ENCODE peak calls at places on chromosomes 2 and 18, in eight cellular contexts. Y is DND-41, V is right atrium auricular region, Z is K562, E is kidney, P is IMR-90, B is stomach, X is ovary. M is an unnamed sample.

GRCh38 chr2:54061272-54061671 is 54.1 kb upstream of the ACYP2 start:
- DNase-seq in B (no peak), X (no peak), Z (no peak), V (no peak), E (no peak), Y (no peak), P (no peak), M (no peak)

GRCh38 chr2:8798393-8798792 is 39.0 kb downstream of the KIDINS220 start:
- DNase-seq in X (no peak), B (no peak), Y (no peak), E (no peak), V (no peak), Z (no peak), P (no peak), M (no peak)

GRCh38 chr2:199366406-199366805 is 91.3 kb downstream of the SATB2 start:
- DNase-seq in Z (no peak), Y (no peak), X (no peak), V (no peak), P (peak; percentile 39), E (no peak), B (no peak), M (no peak)

GRCh38 chr2:62478093-62478580 is 27.9 kb downstream of the TMEM17 start:
- DNase-seq in B (no peak), E (no peak), X (no peak), V (no peak), Y (no peak), Z (no peak), P (peak; percentile 24), M (no peak)

GRCh38 chr18:43786893-43787292 is 509.6 kb upstream of the SYT4 start:
- DNase-seq in B (no peak), X (no peak), Z (no peak), P (no peak), E (no peak), V (no peak), Y (no peak), M (no peak)

GRCh38 chr2:113838744-113839444 is 51.0 kb upstream of the ACTR3 start:
- DNase-seq in E (no peak), P (no peak), Y (no peak), V (no peak), B (no peak), X (no peak), Z (no peak), M (no peak)

GRCh38 chr2:27622921-27623384 is 5.9 kb downstream of the CCDC121 start:
- DNase-seq in P (peak; percentile 84), E (no peak), Z (no peak), X (no peak), V (no peak), B (no peak), Y (no peak), M (no peak)

GRCh38 chr2:205566556-205567061 is 115.7 kb upstream of the NRP2 start:
- DNase-seq in E (no peak), V (no peak), X (no peak), B (no peak), Z (no peak), P (peak; percentile 28), Y (no peak), M (no peak)

GRCh38 chr2:230930149-230930780 is 5.2 kb upstream of the GPR55 start:
- DNase-seq in E (no peak), V (no peak), B (no peak), Y (no peak), Z (no peak), P (no peak), X (no peak), M (no peak)

GRCh38 chr18:5295231-5295920 is at the start of gene ZBTB14:
- DNase-seq in Y (peak; percentile 71), V (no peak), E (peak; percentile 87), B (peak; percentile 78), Z (peak; percentile 91), X (peak; percentile 62), P (peak; percentile 54), M (peak; percentile 81)

GRCh38 chr2:150545931-150546330 is 58.5 kb upstream of the RND3 start:
- DNase-seq in V (no peak), E (no peak), Y (no peak), X (no peak), Z (no peak), P (no peak), B (no peak), M (no peak)

GRCh38 chr2:150549381-150549780 is 61.9 kb upstream of the RND3 start:
- DNase-seq in V (no peak), Z (no peak), P (no peak), Y (no peak), B (no peak), E (no peak), X (no peak), M (no peak)

GRCh38 chr2:150552421-150552820 is 65.0 kb upstream of the RND3 start:
- DNase-seq in X (no peak), B (no peak), Y (no peak), P (no peak), Z (no peak), V (no peak), E (no peak), M (no peak)

GRCh38 chr2:150544731-150545130 is 57.3 kb upstream of the RND3 start:
- DNase-seq in Y (no peak), E (no peak), X (no peak), V (no peak), Z (no peak), B (no peak), P (no peak), M (no peak)

DNA sequence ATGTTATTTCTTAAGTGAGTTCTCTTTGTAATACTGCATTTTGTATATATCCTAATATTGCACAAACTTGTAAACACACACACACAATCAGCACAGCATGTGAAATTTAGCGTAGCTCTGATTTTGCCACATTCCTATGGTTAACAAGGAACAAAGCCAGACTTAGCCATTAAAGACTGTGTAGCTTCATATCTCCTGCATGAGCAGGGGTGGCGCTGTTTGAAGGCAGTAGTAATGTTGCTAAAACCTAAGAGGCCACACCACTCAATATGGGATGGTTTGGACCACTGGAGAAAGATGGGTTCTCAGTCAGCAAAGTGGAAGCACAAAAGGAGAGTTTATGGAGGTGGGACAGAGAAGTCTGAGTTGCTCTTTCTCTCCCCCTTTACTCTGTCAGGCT is 61.1 kb upstream of the RND3 start:
- DNase-seq in P (peak; percentile 39), Y (no peak), Z (no peak), B (no peak), V (no peak), E (no peak), X (no peak), M (no peak)
- TF ChIP-seq CTCF in P (peak; percentile 43), Y (peak; percentile 55), Z (peak; percentile 21), B (no peak), V (no peak), E (no peak), X (no peak), M (no peak)

GRCh38 chr2:64862623-64863022 is 126.6 kb upstream of the SLC1A4 start:
- DNase-seq in B (no peak), V (no peak), P (no peak), X (no peak), Z (no peak), Y (no peak), E (no peak), M (no peak)
- H3K4me1 ChIP-seq in B (peaks cover 32% of the 10 kb centered on the region), V (no peaks in the 10 kb centered on the region), P (peaks cover 32% of the 10 kb centered on the region), X (peaks cover 11% of the 10 kb centered on the region), Z (peaks cover 42% of the 10 kb centered on the region), Y (peaks cover 13% of the 10 kb centered on the region), E (peaks cover 23% of the 10 kb centered on the region), M (peaks cover 27% of the 10 kb centered on the region)

GRCh38 chr2:200654823-200655222 is 69.0 kb downstream of the AOX1 start:
- DNase-seq in P (no peak), Z (no peak), X (no peak), V (no peak), B (no peak), E (no peak), Y (no peak), M (no peak)

GRCh38 chr2:200655918-200656580 is 70.2 kb downstream of the AOX1 start:
- DNase-seq in V (no peak), P (peak; percentile 34), X (no peak), E (no peak), B (no peak), Y (no peak), Z (no peak), M (no peak)

GRCh38 chr2:200659410-200659809 is 73.6 kb downstream of the AOX1 start:
- DNase-seq in V (no peak), Y (no peak), P (no peak), Z (no peak), X (no peak), B (no peak), E (no peak), M (no peak)

GRCh38 chr2:200661477-200661876 is 75.7 kb downstream of the AOX1 start:
- DNase-seq in V (no peak), X (no peak), Y (no peak), B (no peak), Z (no peak), P (no peak), E (no peak), M (no peak)

GRCh38 chr2:200658278-200658864 is 72.6 kb downstream of the AOX1 start:
- DNase-seq in B (no peak), P (peak; percentile 10), Z (no peak), X (no peak), Y (no peak), E (no peak), V (no peak), M (no peak)
- TF ChIP-seq CTCF in B (no peak), P (peak; percentile 13), Z (no peak), X (no peak), Y (no peak), E (no peak), V (no peak), M (no peak)

GRCh38 chr18:74456409-74457042 is 582 bp downstream of the DIPK1C start:
- DNase-seq in P (no peak), X (no peak), Z (no peak), V (no peak), Y (no peak), E (no peak), B (no peak), M (peak; percentile 51)
- H3K4me1 ChIP-seq in P (no peaks in the 10 kb centered on the region), X (no peaks in the 10 kb centered on the region), Z (no peaks in the 10 kb centered on the region), V (no peaks in the 10 kb centered on the region), Y (no peaks in the 10 kb centered on the region), E (peaks cover 2% of the 10 kb centered on the region), B (peaks cover 8% of the 10 kb centered on the region), M (no peaks in the 10 kb centered on the region)

GRCh38 chr18:50836521-50836957 is 16.7 kb upstream of the MRO start:
- DNase-seq in Y (no peak), E (no peak), B (no peak), X (no peak), V (no peak), P (peak; percentile 35), Z (no peak), M (no peak)
- TF ChIP-seq CTCF in Y (no peak), E (no peak), B (no peak), X (no peak), V (no peak), P (no peak), Z (no peak), M (no peak)

DNA sequence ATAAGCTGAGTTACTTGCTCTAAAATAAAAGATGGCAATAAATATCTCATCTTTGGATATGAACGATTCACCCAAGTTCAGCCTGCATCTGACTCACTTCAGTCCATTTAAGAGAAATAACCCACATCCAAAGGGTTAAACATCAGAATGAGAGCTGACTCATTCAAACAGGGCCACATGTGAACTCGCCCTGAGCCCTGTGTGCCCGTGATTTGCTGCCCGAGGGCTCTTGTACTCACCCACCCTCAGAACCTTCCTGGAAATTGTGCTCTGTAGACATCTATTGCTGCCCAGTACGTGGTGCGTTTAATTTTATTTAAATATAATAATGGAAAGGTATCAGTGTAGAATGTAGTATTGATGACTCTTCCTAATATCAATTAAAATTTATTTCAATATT is 66.9 kb upstream of the RBM44 start:
- DNase-seq in Y (no peak), V (no peak), Z (no peak), X (no peak), P (peak; percentile 81), E (peak; percentile 80), B (no peak), M (no peak)
- H3K4me1 ChIP-seq in Y (no peaks in the 10 kb centered on the region), V (no peaks in the 10 kb centered on the region), Z (no peaks in the 10 kb centered on the region), X (peaks cover 9% of the 10 kb centered on the region), P (peaks cover 24% of the 10 kb centered on the region), E (peaks cover 31% of the 10 kb centered on the region), B (peaks cover 74% of the 10 kb centered on the region), M (peaks cover 58% of the 10 kb centered on the region)